ENCODE peak calls at places on chromosomes 4 and X, in four cellular contexts. C is ovary, N is psoas muscle, F is A549. Z is an unnamed sample.

GRCh38 chrX:74519870-74520269 is 94.6 kb downstream of the RLIM start:
- DNase-seq in C (no peak), N (no peak), F (no peak), Z (no peak)

GRCh38 chrX:47179221-47179927 is 14.3 kb upstream of the UBA1 start:
- DNase-seq in C (no peak), N (peak), F (no peak), Z (no peak)

GRCh38 chr4:136283973-136284372 is 1248.3 kb downstream of the PCDH18 start:
- DNase-seq in C (no peak), N (no peak), F (no peak), Z (no peak)

GRCh38 chr4:12729384-12729783 is 754.8 kb downstream of the RAB28 start:
- DNase-seq in C (no peak), N (no peak), F (no peak), Z (peak)

GRCh38 chrX:139691843-139692505 is 16.0 kb downstream of the MCF2 start:
- DNase-seq in C (peak), N (peak), F (no peak), Z (no peak)

GRCh38 chrX:47311857-47312774 is 58.3 kb upstream of the ZNF157 start:
- DNase-seq in C (peak), N (no peak), F (peak), Z (peak)

GRCh38 chr4:37392540-37393255 is 148.2 kb downstream of the NWD2 start:
- DNase-seq in C (no peak), N (no peak), F (no peak), Z (no peak)

GRCh38 chr4:94342713-94343112 is at the start of gene HPGDS:
- DNase-seq in C (no peak), N (no peak), F (no peak), Z (no peak)

GRCh38 chr4:2825184-2825506 is 18.5 kb upstream of the ADD1 start:
- DNase-seq in C (peak), N (no peak), F (no peak), Z (no peak)

GRCh38 chr4:38009949-38010348 is 49.8 kb downstream of the PTTG2 start:
- DNase-seq in C (no peak), N (no peak), F (no peak), Z (no peak)

GRCh38 chr4:186900232-186900900 is 176.7 kb upstream of the FAT1 start:
- DNase-seq in C (no peak), N (no peak), F (peak), Z (no peak)

GRCh38 chrX:96621811-96622210 is 62.8 kb upstream of the DIAPH2 start:
- DNase-seq in C (no peak), N (no peak), F (no peak), Z (no peak)

GRCh38 chr4:1233641-1234277 is 15.2 kb downstream of the CTBP1 start:
- DNase-seq in C (peak), N (peak), F (no peak), Z (no peak)

GRCh38 chrX:122026665-122027064 is 979.3 kb downstream of the GLUD2 start:
- DNase-seq in C (no peak), N (no peak), F (no peak), Z (no peak)

GRCh38 chr4:44908565-44908964 is 182.2 kb upstream of the GNPDA2 start:
- DNase-seq in C (no peak), N (no peak), F (no peak), Z (no peak)

GRCh38 chr4:7513731-7514130 is 79.0 kb upstream of the PSAPL1 start:
- DNase-seq in C (no peak), N (no peak), F (no peak), Z (no peak)

GRCh38 chrX:148133099-148133725 is 152.1 kb downstream of the FMR1NB start:
- DNase-seq in C (no peak), N (no peak), F (no peak), Z (peak)

GRCh38 chr4:152536545-152537182 is 772 bp upstream of the FBXW7 start:
- DNase-seq in C (no peak), N (no peak), F (peak), Z (peak)

GRCh38 chr4:142845293-142846070 is 619 bp downstream of the INPP4B start:
- DNase-seq in C (peak), N (peak), F (no peak), Z (peak)

GRCh38 chr4:54550415-54551171 is 107.2 kb upstream of the KIT start:
- DNase-seq in C (no peak), N (no peak), F (no peak), Z (no peak)

GRCh38 chr4:113584407-113585150 is 177.0 kb downstream of the CAMK2D start:
- DNase-seq in C (no peak), N (peak), F (no peak), Z (no peak)

GRCh38 chrX:41384041-41384705 is 50.2 kb downstream of the DDX3X start:
- DNase-seq in C (peak), N (peak), F (no peak), Z (peak)

GRCh38 chr4:38902695-38903094 is 35.1 kb downstream of the FAM114A1 start:
- DNase-seq in C (no peak), N (no peak), F (peak), Z (peak)

GRCh38 chr4:83855044-83855443 is 319.1 kb downstream of the GPAT3 start:
- DNase-seq in C (no peak), N (no peak), F (peak), Z (no peak)

GRCh38 chrX:23554304-23554703 is 113.0 kb upstream of the PRDX4 start:
- DNase-seq in C (no peak), N (no peak), F (peak), Z (no peak)

GRCh38 chr4:26736621-26737020 is 124.0 kb upstream of the STIM2 start:
- DNase-seq in C (no peak), N (no peak), F (no peak), Z (no peak)

GRCh38 chrX:151828434-151829080 is 84.1 kb upstream of the MAGEA4 start:
- DNase-seq in C (no peak), N (no peak), F (no peak), Z (no peak)

GRCh38 chr4:174429701-174430100 is 92.6 kb downstream of the HPGD start:
- DNase-seq in C (no peak), N (no peak), F (no peak), Z (no peak)

GRCh38 chr4:95409127-95409526 is 139.6 kb downstream of the UNC5C start:
- DNase-seq in C (no peak), N (no peak), F (no peak), Z (no peak)

GRCh38 chrX:3461824-3462508 is 115.5 kb upstream of the MXRA5 start:
- DNase-seq in C (no peak), N (no peak), F (no peak), Z (no peak)

GRCh38 chr4:69194166-69194565 is 20.4 kb downstream of the UGT2B11 start:
- DNase-seq in C (no peak), N (no peak), F (no peak), Z (no peak)

GRCh38 chr4:38177792-38178665 is 217.8 kb downstream of the PTTG2 start:
- DNase-seq in C (peak), N (peak), F (no peak), Z (peak)

GRCh38 chr4:62256469-62256868 is 1056.3 kb downstream of the ADGRL3 start:
- DNase-seq in C (no peak), N (no peak), F (no peak), Z (no peak)

GRCh38 chr4:118869808-118870342 is 18.8 kb upstream of the SYNPO2 start:
- DNase-seq in C (no peak), N (no peak), F (no peak), Z (no peak)

GRCh38 chrX:12843668-12844279 is 23.1 kb upstream of the TLR7 start:
- DNase-seq in C (no peak), N (no peak), F (no peak), Z (no peak)

DNA sequence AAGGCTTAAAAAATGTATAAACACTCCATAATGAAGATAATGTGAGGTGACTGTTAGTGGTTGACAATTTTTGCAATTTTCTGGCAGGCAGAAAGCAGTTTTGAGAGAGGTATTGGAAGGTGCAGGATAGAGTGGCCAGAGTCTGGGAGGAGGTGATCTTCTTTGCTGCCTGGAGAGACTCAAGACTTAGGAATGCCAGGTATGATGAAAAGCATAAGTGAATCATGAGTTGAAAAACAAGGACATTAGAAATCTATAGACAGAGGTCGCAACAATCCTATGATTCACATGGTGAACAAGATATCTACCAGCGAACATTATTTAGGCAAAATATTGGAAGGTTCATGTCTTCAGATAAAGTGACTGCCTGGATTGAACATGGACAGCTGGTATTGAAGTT is 118.5 kb downstream of the CFAP299 start:
- DNase-seq in C (no peak), N (no peak), F (no peak), Z (no peak)
- H3K27ac ChIP-seq in C (no peak), N (no peak), F (no peak), Z (no peak)

DNA sequence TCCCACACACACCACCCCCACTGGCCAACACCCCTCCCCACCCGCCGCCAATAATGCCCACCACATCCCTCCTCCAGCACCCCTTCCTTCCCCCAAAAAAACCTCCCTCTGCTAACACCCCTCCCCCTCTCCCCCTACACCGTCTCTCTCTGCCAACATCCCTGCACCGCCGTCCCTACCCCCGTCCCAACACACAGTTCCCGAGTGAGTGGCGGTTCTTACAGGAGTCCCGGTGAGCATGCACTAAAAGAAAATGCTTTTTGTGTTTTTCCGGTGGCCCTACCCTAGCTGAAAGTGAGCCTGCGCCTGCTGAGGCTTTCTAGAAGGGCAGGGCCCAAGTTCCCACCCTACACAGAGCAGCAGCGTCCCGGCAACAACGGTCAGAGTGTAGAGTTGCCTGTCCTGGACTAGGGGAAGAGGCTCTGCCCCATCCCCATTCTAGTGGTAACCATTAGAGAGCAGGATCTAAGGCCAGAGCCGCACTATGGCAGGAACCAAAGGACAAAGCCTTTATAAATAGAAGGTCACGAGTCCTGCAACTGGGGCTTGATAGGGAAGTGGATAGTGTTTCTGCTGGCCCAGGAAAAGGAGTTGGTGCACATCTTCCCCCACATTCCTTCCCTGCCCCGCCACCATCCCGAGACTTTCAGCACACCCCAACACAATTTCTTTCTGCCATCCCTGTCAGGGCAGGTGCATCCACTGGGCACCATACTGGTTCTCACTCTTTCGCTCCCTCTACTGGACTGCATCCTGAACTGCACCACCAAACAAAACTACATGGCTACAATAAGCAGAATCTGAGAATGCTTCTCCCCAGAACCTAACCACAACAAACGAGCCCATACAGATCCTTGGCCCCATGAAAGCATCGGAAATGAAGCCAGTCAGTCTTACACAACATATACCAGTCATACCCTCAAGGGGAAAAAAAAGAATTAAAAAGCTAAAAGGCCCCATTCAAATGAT is 78.1 kb upstream of the PAGE3 start:
- DNase-seq in C (no peak), N (no peak), F (peak), Z (peak)
- H3K4me3 ChIP-seq in C (no peak), N (no peak), F (no peak), Z (no peak)

DNA sequence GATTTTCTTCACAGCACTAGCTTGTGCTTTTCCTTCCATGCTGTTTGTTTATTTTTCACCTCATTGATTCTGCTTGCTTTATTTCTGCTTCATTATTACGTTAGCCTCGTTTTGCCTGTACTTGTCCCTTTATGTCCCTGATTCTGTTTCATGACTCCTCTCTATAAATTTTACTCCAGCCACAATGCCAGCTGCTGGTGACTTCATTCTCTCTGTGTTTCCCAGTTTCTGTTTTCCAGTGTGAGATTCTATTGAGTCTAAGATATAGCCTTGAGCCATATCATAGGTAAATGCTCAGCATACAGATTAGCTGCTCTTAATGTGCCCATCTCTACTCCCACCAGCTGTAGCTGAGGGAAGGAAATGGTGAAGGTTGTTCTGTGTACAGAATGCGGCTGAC is 19.3 kb downstream of the FAM47E start:
- DNase-seq in C (no peak), N (no peak), F (no peak), Z (no peak)
- H3K27ac ChIP-seq in C (no peak), N (no peak), F (no peak), Z (no peak)

GRCh38 chr4:89625599-89626293 is 211.2 kb downstream of the SNCA start:
- DNase-seq in C (no peak), N (no peak), F (no peak), Z (no peak)
- H3K4me3 ChIP-seq in C (no peak), N (no peak), F (no peak), Z (no peak)

GRCh38 chrX:49177873-49178480 is 6.3 kb downstream of the PLP2 start:
- DNase-seq in C (no peak), N (peak), F (no peak), Z (no peak)
- H3K27ac ChIP-seq in C (no peak), N (peak), F (no peak), Z (no peak)

GRCh38 chrX:132214518-132214917 is 4.7 kb downstream of the RAP2C start:
- DNase-seq in C (no peak), N (no peak), F (no peak), Z (no peak)
- H3K4me3 ChIP-seq in C (peak), N (no peak), F (no peak), Z (no peak)

GRCh38 chr4:108361886-108362285 is 193.2 kb upstream of the LEF1 start:
- DNase-seq in C (no peak), N (no peak), F (no peak), Z (no peak)

GRCh38 chr4:108365551-108365950 is 196.8 kb upstream of the LEF1 start:
- DNase-seq in C (no peak), N (no peak), F (no peak), Z (no peak)

GRCh38 chr4:108359130-108359709 is 190.5 kb upstream of the LEF1 start:
- DNase-seq in C (no peak), N (no peak), F (no peak), Z (peak)

GRCh38 chr4:108359936-108360681 is 191.4 kb upstream of the LEF1 start:
- DNase-seq in C (no peak), N (no peak), F (no peak), Z (no peak)

DNA sequence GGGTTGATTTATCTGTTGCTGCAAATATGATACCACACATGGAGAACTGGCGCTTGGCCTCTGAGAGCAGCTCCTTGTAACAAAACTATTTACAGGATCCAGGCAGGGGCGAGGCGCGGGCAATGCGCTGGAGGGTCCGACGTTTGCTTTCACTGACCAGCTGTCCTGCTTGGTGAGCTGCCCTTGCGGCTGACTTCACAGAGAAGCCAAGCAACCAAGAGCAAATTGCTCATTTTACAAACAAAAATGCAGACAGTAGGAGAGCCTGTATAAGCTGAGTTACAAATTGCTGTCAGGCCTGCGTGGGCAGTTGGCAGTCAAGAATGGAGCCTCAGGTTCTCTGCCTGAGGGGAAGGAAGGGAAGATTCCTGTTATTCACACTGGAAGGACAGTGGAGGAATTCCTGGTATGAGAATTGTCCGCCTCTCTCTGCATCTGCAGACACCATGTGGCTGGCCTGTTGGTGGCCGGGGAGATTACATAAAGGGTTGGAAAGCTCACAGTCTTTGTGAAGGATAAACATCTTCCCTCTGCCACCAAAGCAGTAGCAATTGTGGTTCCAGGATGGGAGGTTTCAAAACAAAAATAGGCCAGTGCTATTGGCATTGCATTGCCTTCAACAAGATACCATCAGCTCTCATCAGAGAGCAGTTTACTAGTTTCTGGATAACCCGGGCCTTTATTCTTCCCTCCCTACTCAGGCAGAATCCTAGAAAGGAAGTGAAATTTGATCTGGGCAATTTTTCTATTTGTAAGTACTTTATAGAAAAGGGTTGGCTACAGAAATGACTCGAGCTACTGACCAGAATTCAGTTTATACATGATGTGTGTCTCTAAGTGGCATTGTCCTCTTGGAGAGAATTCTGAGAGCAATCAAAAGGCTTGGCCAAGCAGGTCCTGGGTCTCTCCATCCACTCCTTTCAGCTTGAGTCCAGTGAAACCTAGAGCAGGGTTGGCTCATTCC is 192.4 kb upstream of the LEF1 start:
- DNase-seq in C (no peak), N (no peak), F (no peak), Z (no peak)
- H3K27ac ChIP-seq in C (no peak), N (no peak), F (no peak), Z (no peak)

GRCh38 chr4:146098397-146098796 is 77.1 kb upstream of the LSM6 start:
- DNase-seq in C (no peak), N (no peak), F (no peak), Z (no peak)

GRCh38 chr4:146095867-146096266 is 79.7 kb upstream of the LSM6 start:
- DNase-seq in C (no peak), N (no peak), F (no peak), Z (no peak)

GRCh38 chr4:146098978-146099377 is 76.5 kb upstream of the LSM6 start:
- DNase-seq in C (no peak), N (no peak), F (no peak), Z (no peak)

GRCh38 chr4:146095091-146095690 is 80.3 kb upstream of the LSM6 start:
- DNase-seq in C (no peak), N (no peak), F (peak), Z (peak)

DNA sequence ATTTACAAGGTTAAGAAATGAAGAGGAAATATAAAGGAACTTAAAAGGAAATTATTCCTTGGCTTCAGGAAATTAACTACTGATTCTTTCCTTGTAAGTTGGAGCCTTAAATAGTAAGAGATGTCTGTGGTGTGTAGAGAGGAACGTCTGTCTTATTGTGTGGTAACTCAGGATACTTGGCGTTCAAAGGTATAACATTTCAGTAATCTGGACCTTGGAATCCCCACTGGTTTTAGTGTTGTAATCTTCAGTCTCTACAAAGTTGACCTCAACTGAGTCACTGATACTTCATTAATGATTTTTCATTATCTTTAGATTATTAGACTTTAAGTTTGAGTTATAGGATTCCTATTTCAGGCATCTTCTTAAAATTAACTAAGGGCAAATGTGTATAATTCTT is 79.1 kb upstream of the LSM6 start:
- DNase-seq in C (no peak), N (no peak), F (no peak), Z (no peak)
- H3K4me3 ChIP-seq in C (no peak), N (no peak), F (no peak), Z (no peak)

GRCh38 chr4:16866974-16867373 is 31.5 kb downstream of the LDB2 start:
- DNase-seq in C (no peak), N (no peak), F (no peak), Z (no peak)
- H3K27ac ChIP-seq in C (no peak), N (no peak), F (no peak), Z (no peak)

GRCh38 chr4:156837625-156838345 is 133.8 kb downstream of the PDGFC start:
- DNase-seq in C (no peak), N (no peak), F (no peak), Z (no peak)
- H3K4me3 ChIP-seq in C (no peak), N (no peak), F (no peak), Z (no peak)